ENCODE peak calls at places on chromosomes 11 and 22, in five cellular contexts. One of them, this sample, is unnamed.

GRCh38 chr22:29330291-29330690 is 14.8 kb upstream of the RASL10A start:
- DNase-seq in immature natural killer cell: no peak
- DNase-seq in activated naive CD4-positive, alpha-beta T cell: no peak
- DNase-seq in activated T-helper 1 cell treated with anti-CD3 and anti-CD28 coated beads, Interleukin-2, amount 50 U/mL, for 16 hours: no peak
- DNase-seq in NCI-H2081: no peak
- DNase-seq in this sample: no peak

GRCh38 chr22:38038890-38039812 is 18.1 kb upstream of the PICK1 start:
- DNase-seq in immature natural killer cell: no peak
- DNase-seq in activated naive CD4-positive, alpha-beta T cell: no peak
- DNase-seq in activated T-helper 1 cell treated with anti-CD3 and anti-CD28 coated beads, Interleukin-2, amount 50 U/mL, for 16 hours: no peak
- DNase-seq in NCI-H2081: no peak
- DNase-seq in this sample: no peak

GRCh38 chr11:84345027-84345426 is 1058.9 kb upstream of the CCDC90B start:
- DNase-seq in immature natural killer cell: no peak
- DNase-seq in activated naive CD4-positive, alpha-beta T cell: no peak
- DNase-seq in activated T-helper 1 cell treated with anti-CD3 and anti-CD28 coated beads, Interleukin-2, amount 50 U/mL, for 16 hours: no peak
- DNase-seq in NCI-H2081: no peak
- DNase-seq in this sample: no peak

GRCh38 chr11:73989156-73989555 is 6.5 kb upstream of the UCP2 start:
- DNase-seq in immature natural killer cell: no peak
- DNase-seq in activated naive CD4-positive, alpha-beta T cell: no peak
- DNase-seq in activated T-helper 1 cell treated with anti-CD3 and anti-CD28 coated beads, Interleukin-2, amount 50 U/mL, for 16 hours: no peak
- DNase-seq in NCI-H2081: no peak
- DNase-seq in this sample: no peak

GRCh38 chr11:130675456-130675855 is 227.0 kb downstream of the ADAMTS15 start:
- DNase-seq in immature natural killer cell: no peak
- DNase-seq in activated naive CD4-positive, alpha-beta T cell: no peak
- DNase-seq in activated T-helper 1 cell treated with anti-CD3 and anti-CD28 coated beads, Interleukin-2, amount 50 U/mL, for 16 hours: no peak
- DNase-seq in NCI-H2081: no peak
- DNase-seq in this sample: peak; percentile 18

GRCh38 chr11:68583047-68583446 is 101.3 kb upstream of the GAL start:
- DNase-seq in immature natural killer cell: no peak
- DNase-seq in activated naive CD4-positive, alpha-beta T cell: no peak
- DNase-seq in activated T-helper 1 cell treated with anti-CD3 and anti-CD28 coated beads, Interleukin-2, amount 50 U/mL, for 16 hours: no peak
- DNase-seq in NCI-H2081: no peak
- DNase-seq in this sample: no peak

GRCh38 chr11:26621147-26621546 is 49.1 kb upstream of the MUC15 start:
- DNase-seq in immature natural killer cell: no peak
- DNase-seq in activated naive CD4-positive, alpha-beta T cell: no peak
- DNase-seq in activated T-helper 1 cell treated with anti-CD3 and anti-CD28 coated beads, Interleukin-2, amount 50 U/mL, for 16 hours: no peak
- DNase-seq in NCI-H2081: no peak
- DNase-seq in this sample: no peak

GRCh38 chr11:5178046-5178837 is 22.2 kb downstream of the OR51V1 start:
- DNase-seq in immature natural killer cell: no peak
- DNase-seq in activated naive CD4-positive, alpha-beta T cell: no peak
- DNase-seq in activated T-helper 1 cell treated with anti-CD3 and anti-CD28 coated beads, Interleukin-2, amount 50 U/mL, for 16 hours: no peak
- DNase-seq in NCI-H2081: no peak
- DNase-seq in this sample: no peak

GRCh38 chr22:47323518-47323917 is 561.1 kb downstream of the TBC1D22A start:
- DNase-seq in immature natural killer cell: no peak
- DNase-seq in activated naive CD4-positive, alpha-beta T cell: no peak
- DNase-seq in activated T-helper 1 cell treated with anti-CD3 and anti-CD28 coated beads, Interleukin-2, amount 50 U/mL, for 16 hours: no peak
- DNase-seq in NCI-H2081: no peak
- DNase-seq in this sample: no peak

GRCh38 chr22:35921777-35922176 is 106.8 kb downstream of the RBFOX2 start:
- DNase-seq in immature natural killer cell: peak; percentile 17
- DNase-seq in activated naive CD4-positive, alpha-beta T cell: no peak
- DNase-seq in activated T-helper 1 cell treated with anti-CD3 and anti-CD28 coated beads, Interleukin-2, amount 50 U/mL, for 16 hours: no peak
- DNase-seq in NCI-H2081: peak; percentile 55
- DNase-seq in this sample: peak; percentile 35